ENCODE peak calls at places on chromosomes 7 and 10, in five cellular contexts. I is AG09309, W is Peyer's patch, V is fibroblast of lung, F is transverse colon. P is an unnamed sample.
A peak's percentile ranks its signal among the peaks of the same experiment; 100 is the strongest.

GRCh38 chr10:86282664-86283465 is 83.7 kb downstream of the GRID1 start:
- DNase-seq in W (no peak), F (no peak), V (no peak), I (no peak), P (no peak)

GRCh38 chr10:45000138-45000763 is 472 bp upstream of the ZNF22 start:
- DNase-seq in F (peak; percentile 52), V (peak; percentile 51), I (no peak), W (no peak), P (peak; percentile 97)

GRCh38 chr10:113053881-113054280 is 103.8 kb downstream of the TCF7L2 start:
- DNase-seq in V (peak; percentile 81), F (no peak), I (no peak), W (no peak), P (peak; percentile 54)

GRCh38 chr7:4700577-4701235 is 18.6 kb downstream of the FOXK1 start:
- DNase-seq in V (peak; percentile 99), W (no peak), F (no peak), I (no peak), P (peak; percentile 98)

GRCh38 chr7:31056775-31057346 is 4.8 kb downstream of the ADCYAP1R1 start:
- DNase-seq in V (no peak), F (no peak), I (no peak), W (no peak), P (no peak)

GRCh38 chr10:128912568-128913311 is 554.3 kb upstream of the MGMT start:
- DNase-seq in V (no peak), F (no peak), W (no peak), I (no peak), P (no peak)

GRCh38 chr10:101892782-101893391 is 49.3 kb upstream of the KCNIP2 start:
- DNase-seq in F (no peak), I (no peak), V (peak; percentile 68), W (no peak), P (no peak)

GRCh38 chr10:26792780-26793495 is 67.8 kb downstream of the ABI1 start:
- DNase-seq in W (no peak), F (no peak), I (no peak), V (no peak), P (no peak)

GRCh38 chr7:46201966-46202365 is 280.9 kb upstream of the IGFBP3 start:
- DNase-seq in V (no peak), W (no peak), I (no peak), F (no peak), P (no peak)

GRCh38 chr10:74825371-74826141 is 844 bp upstream of the KAT6B start:
- DNase-seq in W (no peak), F (peak; percentile 54), I (no peak), V (no peak), P (no peak)

GRCh38 chr7:45082831-45083331 is 5.9 kb downstream of the NACAD start:
- DNase-seq in V (no peak), W (no peak), F (no peak), I (no peak), P (no peak)

GRCh38 chr10:19872504-19873271 is 56.5 kb downstream of the PLXDC2 start:
- DNase-seq in F (no peak), V (no peak), W (no peak), I (no peak), P (peak; percentile 70)

GRCh38 chr10:75108684-75109458 is 2.6 kb upstream of the SAMD8 start:
- DNase-seq in W (peak; percentile 9), V (no peak), I (no peak), F (peak; percentile 26), P (no peak)

GRCh38 chr7:127473409-127473808 is 80.9 kb upstream of the ZNF800 start:
- DNase-seq in W (no peak), V (no peak), I (no peak), F (no peak), P (no peak)

GRCh38 chr7:39295791-39296190 is 270.4 kb upstream of the YAE1 start:
- DNase-seq in V (no peak), W (no peak), F (no peak), I (no peak), P (no peak)

GRCh38 chr7:70573202-70573810 is 558.6 kb upstream of the GALNT17 start:
- DNase-seq in F (no peak), W (no peak), V (no peak), I (no peak), P (no peak)

GRCh38 chr10:11058965-11059364 is 41.3 kb downstream of the CELF2 start:
- DNase-seq in F (no peak), V (peak; percentile 42), W (no peak), I (no peak), P (peak; percentile 48)

GRCh38 chr10:5317547-5318107 is 47.1 kb upstream of the UCN3 start:
- DNase-seq in V (peak; percentile 74), F (no peak), I (peak; percentile 33), W (peak; percentile 16), P (peak; percentile 58)

GRCh38 chr7:30617359-30617758 is 22.7 kb downstream of the GARS1 start:
- DNase-seq in I (no peak), W (no peak), V (no peak), F (no peak), P (no peak)

GRCh38 chr10:132328738-132329137 is 3.3 kb upstream of the LRRC27 start:
- DNase-seq in W (no peak), F (no peak), I (no peak), V (no peak), P (no peak)
- H3K4me3 ChIP-seq in W (no peak overlapping the region), F (no peak overlapping the region), I (no peak overlapping the region), V (no peak overlapping the region), P (no peak overlapping the region)

GRCh38 chr7:41130021-41130420 is 572.9 kb downstream of the INHBA start:
- DNase-seq in V (no peak), F (no peak), I (no peak), W (no peak), P (no peak)
- TF ChIP-seq CTCF in V (no peak), F (no peak), I (no peak), W (no peak), P (no peak)

GRCh38 chr7:116150588-116150987 is 59.8 kb upstream of the TES start:
- DNase-seq in W (no peak), V (no peak), I (no peak), F (no peak), P (peak; percentile 42)

GRCh38 chr7:116142850-116143249 is 67.5 kb upstream of the TES start:
- DNase-seq in W (peak; percentile 46), F (no peak), V (no peak), I (no peak), P (no peak)

GRCh38 chr7:116142374-116142773 is 68.0 kb upstream of the TES start:
- DNase-seq in W (no peak), F (no peak), I (no peak), V (no peak), P (no peak)

GRCh38 chr7:116148108-116148507 is 62.2 kb upstream of the TES start:
- DNase-seq in I (no peak), V (no peak), F (no peak), W (no peak), P (no peak)

GRCh38 chr7:116145245-116145852 is 65.0 kb upstream of the TES start:
- DNase-seq in V (no peak), F (no peak), W (no peak), I (no peak), P (no peak)
- H3K4me3 ChIP-seq in V (no peak overlapping the region), F (no peak overlapping the region), W (no peak overlapping the region), I (no peak overlapping the region), P (no peak overlapping the region)

GRCh38 chr10:90276894-90277447 is 575.6 kb downstream of the KIF20B start:
- DNase-seq in W (no peak), F (no peak), I (no peak), V (peak; percentile 61), P (peak; percentile 58)

GRCh38 chr10:90269699-90270098 is 568.3 kb downstream of the KIF20B start:
- DNase-seq in I (no peak), F (no peak), W (no peak), V (no peak), P (no peak)

DNA sequence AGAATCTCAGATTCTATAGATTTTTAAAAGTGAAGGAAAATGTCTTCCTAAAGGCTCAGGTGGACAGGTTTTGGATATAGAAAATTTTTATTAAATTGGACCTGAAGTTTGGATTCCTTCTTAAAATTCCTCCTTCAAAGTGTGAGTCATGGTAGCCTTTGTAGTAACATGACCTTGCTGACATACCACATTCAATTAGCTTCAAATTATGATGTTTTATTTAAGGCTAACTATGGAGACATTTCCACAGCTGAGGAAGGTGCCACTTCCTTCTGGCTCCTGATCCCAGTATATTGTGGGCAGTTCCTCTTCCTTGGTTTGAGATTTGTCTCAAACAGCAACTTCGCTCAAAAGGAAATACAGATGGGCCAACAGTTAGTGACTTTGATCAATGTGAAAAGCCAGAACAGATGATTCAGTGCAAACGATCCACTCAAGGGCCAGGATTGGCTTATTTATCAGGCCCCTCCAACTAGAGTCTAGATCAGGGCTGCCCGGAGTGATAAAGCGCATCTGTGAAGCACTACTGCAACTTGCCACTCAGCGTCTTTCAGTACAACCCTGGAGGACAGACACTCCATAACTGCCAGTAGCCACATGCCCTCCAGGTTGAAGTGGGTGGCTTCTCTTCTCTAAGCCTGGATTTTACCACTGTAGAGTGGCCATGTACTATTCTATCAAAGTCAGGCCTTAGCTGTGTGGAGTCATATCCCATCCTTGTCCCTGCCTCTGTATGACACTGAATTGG is 573.5 kb downstream of the KIF20B start:
- DNase-seq in I (no peak), F (no peak), W (no peak), V (peak; percentile 51), P (peak; percentile 30)
- TF ChIP-seq CTCF in I (no peak), F (no peak), W (no peak), V (no peak), P (no peak)

DNA sequence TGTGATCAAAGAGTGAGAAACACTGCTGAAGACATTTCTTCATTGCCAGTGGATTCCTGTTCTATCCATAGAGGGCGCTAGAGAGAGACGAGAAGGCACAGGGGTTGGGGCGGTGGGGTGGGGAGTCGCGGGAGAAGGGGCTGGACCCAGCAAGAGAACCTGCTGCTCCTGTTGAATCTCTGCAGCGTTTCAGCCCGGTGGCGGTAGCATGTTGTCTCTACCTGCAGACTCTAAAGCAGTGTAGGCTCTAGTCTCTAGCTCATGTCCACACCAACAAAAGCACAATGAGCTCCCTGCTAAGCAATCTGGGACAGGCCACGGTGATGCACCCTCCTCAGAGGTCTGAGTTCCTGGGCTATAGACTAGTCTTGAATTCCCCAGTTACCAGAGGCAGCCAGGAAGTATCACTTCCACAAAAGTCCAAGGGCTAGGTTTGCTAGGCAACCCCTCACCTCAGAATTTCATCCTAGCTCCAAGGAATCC is 167.7 kb downstream of the DGKB start:
- DNase-seq in F (no peak), V (no peak), I (no peak), W (no peak), P (peak; percentile 14)
- H3K4me3 ChIP-seq in F (no peak overlapping the region), V (no peak overlapping the region), I (no peak overlapping the region), W (no peak overlapping the region), P (no peak overlapping the region)

DNA sequence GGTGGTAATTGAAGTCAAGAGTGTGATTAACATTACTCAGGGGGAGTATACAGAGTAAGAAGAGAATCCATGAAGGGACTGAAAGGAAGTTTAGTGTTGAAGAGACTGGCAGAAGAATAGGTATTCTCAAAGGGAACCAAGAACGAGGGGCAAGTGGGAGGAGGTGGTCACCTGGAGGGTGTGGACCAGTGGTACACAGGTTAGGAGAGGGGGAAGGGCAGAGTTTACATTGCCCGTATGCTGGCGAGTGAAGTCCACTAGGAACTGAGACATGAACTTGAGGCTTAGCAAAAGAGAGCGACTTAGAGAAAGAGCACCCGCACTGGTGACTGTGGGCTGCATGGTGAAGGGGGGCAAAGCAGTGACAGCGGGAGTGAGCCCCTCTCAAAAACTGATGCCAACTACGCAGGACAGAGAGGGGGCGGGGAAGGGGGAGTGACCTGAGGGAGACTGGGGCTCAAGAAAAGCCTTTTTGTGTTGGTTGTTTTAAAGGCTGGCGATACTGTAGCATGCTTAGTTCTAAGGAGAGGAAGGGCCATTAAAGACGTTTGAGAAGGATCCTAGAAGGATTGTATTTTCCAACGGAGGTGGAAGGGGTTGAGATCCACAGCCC is 80.1 kb downstream of the SDK1 start:
- DNase-seq in I (no peak), V (no peak), F (no peak), W (no peak), P (no peak)
- TF ChIP-seq CTCF in I (no peak), V (no peak), F (no peak), W (no peak), P (no peak)

GRCh38 chr7:130939285-130940095 is 205.5 kb upstream of the KLF14 start:
- DNase-seq in F (no peak), I (no peak), W (no peak), V (peak; percentile 60), P (peak; percentile 56)
- H3K4me3 ChIP-seq in F (peak overlapping the region; percentile 57), I (peak overlapping the region; percentile 8), W (peak overlapping the region; percentile 43), V (peak overlapping the region; percentile 64), P (peak overlapping the region; percentile 58)

P was measured in choroid plexus epithelial cell.